ENCODE peak calls at places on chromosomes 1 and 21, in four cellular contexts. H is NCI-H1048, Q is COR-L47, T is HCEC 1CT. F is an unnamed sample.

GRCh38 chr21:29172282-29172681 is 41.8 kb downstream of the MAP3K7CL start:
- DNase-seq in H (no peak), Q (no peak), T (no peak), F (no peak)

GRCh38 chr1:167483790-167484189 is 34.5 kb downstream of the CD247 start:
- DNase-seq in H (no peak), Q (no peak), T (no peak), F (no peak)

GRCh38 chr1:11478571-11479374 is at the start of gene DISP3:
- DNase-seq in H (no peak), Q (peak), T (peak), F (peak)

GRCh38 chr1:81596341-81596740 is 204.4 kb upstream of the ADGRL2 start:
- DNase-seq in H (no peak), Q (no peak), T (no peak), F (no peak)

GRCh38 chr1:100445565-100445964 is 92.4 kb upstream of the GPR88 start:
- DNase-seq in H (no peak), Q (no peak), T (no peak), F (peak)

GRCh38 chr1:150805899-150806298 is 2.2 kb downstream of the CTSK start:
- DNase-seq in H (no peak), Q (no peak), T (no peak), F (no peak)

GRCh38 chr1:156608981-156609380 is 7.7 kb upstream of the GPATCH4 start:
- DNase-seq in H (no peak), Q (peak), T (no peak), F (peak)

GRCh38 chr1:62438163-62438562 is 1.3 kb downstream of the USP1 start:
- DNase-seq in H (no peak), Q (no peak), T (no peak), F (no peak)

GRCh38 chr1:183548136-183548535 is 42.1 kb downstream of the NCF2 start:
- DNase-seq in H (no peak), Q (no peak), T (no peak), F (no peak)

GRCh38 chr21:32728455-32729237 is 833 bp upstream of the SYNJ1 start:
- DNase-seq in H (no peak), Q (peak), T (no peak), F (no peak)

GRCh38 chr1:158996998-158997397 is 12.7 kb upstream of the IFI16 start:
- DNase-seq in H (no peak), Q (no peak), T (no peak), F (no peak)

GRCh38 chr21:42809577-42810440 is 69.5 kb downstream of the WDR4 start:
- DNase-seq in H (no peak), Q (no peak), T (no peak), F (no peak)

GRCh38 chr1:202405928-202406327 is 57.4 kb downstream of the PPP1R12B start:
- DNase-seq in H (no peak), Q (no peak), T (no peak), F (no peak)